ENCODE peak calls at places on chromosomes 4 and X, in nine cellular contexts. M, B, Q, U, V, Y, A, D and E are unnamed samples. For H3K9me3 and H3K4me1, the result is how much of the 10 kb centered on the place peaks cover.

GRCh38 chr4:11635336-11635735 is 206.6 kb upstream of the HS3ST1 start:
- DNase-seq in Q (no peak), M (no peak), Y (no peak), V (peak), A (no peak), U (no peak), B (peak), D (peak), E (no peak)

GRCh38 chr4:153296424-153296823 is 48.1 kb upstream of the MND1 start:
- DNase-seq in V (no peak), D (peak), Y (no peak), M (no peak), B (peak), U (no peak), A (no peak), Q (no peak), E (no peak)

GRCh38 chrX:149222040-149222439 is 283.1 kb downstream of the IDS start:
- DNase-seq in A (no peak), B (no peak), M (no peak), Y (no peak), D (no peak), V (no peak), U (no peak), Q (no peak), E (no peak)

GRCh38 chr4:170007113-170007512 is 19.1 kb downstream of the MFAP3L start:
- DNase-seq in V (no peak), U (no peak), B (peak), Q (no peak), Y (no peak), M (no peak), A (no peak), D (no peak), E (no peak)

GRCh38 chr4:170057851-170058250 is 31.7 kb upstream of the MFAP3L start:
- DNase-seq in M (no peak), B (no peak), Y (no peak), V (no peak), D (no peak), A (no peak), Q (no peak), U (no peak), E (no peak)

GRCh38 chrX:23803931-23804381 is 21.0 kb downstream of the SAT1 start:
- DNase-seq in Q (peak), B (peak), Y (peak), D (peak), V (no peak), A (no peak), M (no peak), U (no peak), E (no peak)

GRCh38 chr4:79852305-79852730 is 220.7 kb downstream of the ANTXR2 start:
- DNase-seq in V (peak), Y (peak), D (peak), U (no peak), Q (peak), B (peak), A (no peak), M (no peak), E (no peak)

GRCh38 chr4:143700420-143701352 is at the start of gene FREM3:
- DNase-seq in V (no peak), D (no peak), M (no peak), B (no peak), U (no peak), A (no peak), Q (peak), Y (no peak), E (no peak)

GRCh38 chrX:96538104-96538725 is 146.4 kb upstream of the DIAPH2 start:
- DNase-seq in D (no peak), A (no peak), Y (no peak), V (no peak), M (no peak), U (peak), Q (no peak), B (no peak), E (peak)

GRCh38 chr4:37685211-37685725 is 908 bp downstream of the RELL1 start:
- DNase-seq in A (no peak), V (no peak), D (peak), M (peak), Q (no peak), U (no peak), B (peak), Y (no peak), E (no peak)

GRCh38 chr4:112560084-112560483 is 44.1 kb upstream of the NEUROG2 start:
- DNase-seq in D (no peak), Q (no peak), B (no peak), Y (no peak), A (no peak), V (no peak), U (no peak), M (peak), E (no peak)

GRCh38 chr4:89800012-89800516 is 36.9 kb downstream of the SNCA start:
- DNase-seq in Y (no peak), D (peak), Q (no peak), A (no peak), B (peak), V (no peak), M (no peak), U (no peak), E (no peak)

GRCh38 chr4:75542824-75543223 is 13.0 kb upstream of the ODAPH start:
- DNase-seq in Y (no peak), A (no peak), Q (no peak), B (peak), U (no peak), M (no peak), D (peak), V (no peak), E (no peak)

GRCh38 chr4:85939595-85939994 is 420.3 kb downstream of the MAPK10 start:
- DNase-seq in U (no peak), A (no peak), V (no peak), Y (no peak), B (no peak), M (no peak), Q (no peak), D (no peak), E (no peak)

GRCh38 chr4:4559596-4559995 is 17.7 kb upstream of the STX18 start:
- DNase-seq in M (no peak), Y (no peak), Q (no peak), D (peak), B (no peak), V (no peak), A (no peak), U (no peak), E (no peak)

GRCh38 chr4:156959298-156959702 is 12.3 kb downstream of the PDGFC start:
- DNase-seq in Y (no peak), B (peak), D (peak), M (no peak), Q (no peak), A (no peak), U (no peak), V (no peak), E (no peak)

GRCh38 chr4:41360214-41360910 is 103.6 kb downstream of the UCHL1 start:
- DNase-seq in Q (peak), B (peak), V (no peak), A (peak), Y (no peak), D (peak), M (no peak), U (peak), E (peak)

GRCh38 chr4:1191621-1192020 is 19.2 kb upstream of the SPON2 start:
- DNase-seq in D (no peak), M (no peak), A (peak), Q (no peak), B (no peak), V (no peak), Y (no peak), U (peak), E (no peak)

GRCh38 chrX:74537011-74537390 is 77.4 kb downstream of the RLIM start:
- DNase-seq in B (no peak), V (no peak), M (no peak), Q (no peak), Y (no peak), A (no peak), D (peak), U (no peak), E (no peak)

GRCh38 chr4:145565328-145565727 is 53.9 kb upstream of the MMAA start:
- DNase-seq in Y (no peak), U (no peak), B (peak), D (no peak), M (no peak), Q (no peak), V (no peak), A (no peak), E (no peak)

GRCh38 chr4:89681219-89681618 is 155.7 kb downstream of the SNCA start:
- DNase-seq in Q (no peak), Y (peak), B (peak), M (no peak), D (no peak), A (peak), V (peak), U (no peak), E (no peak)

GRCh38 chrX:26871967-26872366 is 591.2 kb downstream of the PPP4R3C start:
- DNase-seq in Q (no peak), D (no peak), B (no peak), A (no peak), M (no peak), V (no peak), Y (no peak), U (no peak), E (no peak)

GRCh38 chr4:78652282-78652876 is 100.8 kb downstream of the ANXA3 start:
- DNase-seq in B (no peak), D (no peak), A (no peak), Q (no peak), V (no peak), M (no peak), U (no peak), Y (no peak), E (no peak)

GRCh38 chr4:164779811-164780216 is 25.9 kb downstream of the SMIM31 start:
- DNase-seq in D (peak), Y (peak), B (peak), U (no peak), M (peak), V (peak), Q (no peak), A (no peak), E (peak)

GRCh38 chr4:115657991-115658390 is 544.6 kb upstream of the NDST4 start:
- DNase-seq in A (no peak), M (no peak), V (no peak), Q (no peak), B (no peak), Y (no peak), U (no peak), D (no peak), E (no peak)

GRCh38 chr4:83490876-83491450 is 6.1 kb upstream of the ABRAXAS1 start:
- DNase-seq in Y (peak), M (peak), U (no peak), D (peak), V (peak), A (no peak), Q (no peak), B (peak), E (peak)

GRCh38 chrX:150303386-150304097 is 59.6 kb upstream of the MAMLD1 start:
- DNase-seq in M (no peak), U (no peak), V (no peak), Q (no peak), Y (no peak), A (no peak), D (no peak), B (no peak), E (no peak)

GRCh38 chr4:105650190-105650589 is 58.3 kb downstream of the INTS12 start:
- DNase-seq in A (no peak), V (no peak), M (no peak), Y (no peak), B (no peak), U (no peak), Q (no peak), D (no peak), E (no peak)

GRCh38 chrX:34658316-34658715 is 1.2 kb upstream of the TMEM47 start:
- DNase-seq in Y (no peak), V (no peak), B (no peak), A (no peak), U (no peak), D (peak), Q (no peak), M (no peak), E (no peak)

GRCh38 chr4:24287096-24287495 is 297.3 kb downstream of the DHX15 start:
- DNase-seq in V (no peak), A (no peak), Q (no peak), B (no peak), Y (no peak), M (no peak), D (no peak), U (no peak), E (no peak)

GRCh38 chr4:8724436-8725070 is 132.0 kb downstream of the CPZ start:
- DNase-seq in M (no peak), Y (no peak), V (no peak), B (no peak), U (no peak), A (peak), Q (peak), D (no peak), E (no peak)

GRCh38 chrX:118355225-118355920 is 9.5 kb downstream of the WDR44 start:
- DNase-seq in M (no peak), V (no peak), Y (no peak), D (no peak), Q (no peak), B (no peak), U (no peak), A (no peak), E (no peak)

GRCh38 chr4:104971458-104971857 is 175.2 kb upstream of the TET2 start:
- DNase-seq in A (no peak), Y (no peak), V (no peak), M (no peak), U (no peak), B (no peak), Q (no peak), D (no peak), E (no peak)

GRCh38 chr4:168318266-168318895 is at the start of gene DDX60:
- DNase-seq in U (peak), B (peak), A (peak), Y (peak), D (peak), Q (peak), M (peak), V (peak), E (peak)

GRCh38 chr4:176565044-176565443 is 227.7 kb downstream of the VEGFC start:
- DNase-seq in A (no peak), U (no peak), Q (no peak), B (no peak), D (peak), V (no peak), M (no peak), Y (no peak), E (no peak)

GRCh38 chrX:136126892-136127406 is 20.4 kb upstream of the FHL1 start:
- DNase-seq in V (no peak), B (peak), Y (no peak), U (no peak), Q (no peak), D (peak), A (no peak), M (no peak), E (no peak)
- H3K4me3 ChIP-seq in V (no peak), B (no peak), Y (no peak), U (no peak), Q (no peak), D (no peak), A (no peak), M (no peak), E (no peak)

GRCh38 chrX:146278381-146278780 is 460.8 kb downstream of the SLITRK2 start:
- DNase-seq in D (no peak), V (no peak), B (no peak), A (no peak), Q (no peak), Y (no peak), M (no peak), U (no peak), E (no peak)
- H3K9me3 ChIP-seq in D (under half), V (under half), B (under half), A (under half), Q (under half), Y (half or more), M (under half), U (under half), E (under half)

GRCh38 chr4:15681372-15682339 is at the start of gene FAM200B:
- DNase-seq in M (peak), V (peak), D (peak), U (peak), A (peak), B (peak), Q (peak), Y (peak), E (peak)
- H3K4me1 ChIP-seq in M (half or more), V (under half), D (under half), U (under half), A (under half), B (under half), Q (under half), Y (half or more), E (under half)

DNA sequence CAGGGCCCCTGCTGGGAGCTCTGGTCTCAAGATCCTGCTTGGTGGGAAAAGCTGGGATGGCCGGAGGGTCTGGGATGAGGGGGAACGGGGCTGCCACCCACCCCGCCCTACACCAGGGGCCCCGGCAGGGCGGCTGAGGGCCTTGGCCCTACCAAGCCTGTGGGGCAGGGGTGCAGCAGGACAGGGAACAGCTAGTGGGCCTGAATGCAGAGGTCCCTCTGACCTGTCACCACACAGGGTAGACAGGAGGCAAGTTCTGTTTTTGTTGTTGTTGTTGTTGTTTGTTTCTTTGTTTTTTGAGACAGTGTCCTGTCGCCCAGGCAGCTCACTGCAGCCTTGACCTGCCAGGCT is 332 bp upstream of the RENBP start:
- DNase-seq in U (no peak), Y (no peak), A (no peak), M (no peak), D (no peak), Q (no peak), V (no peak), B (no peak), E (no peak)
- H3K4me3 ChIP-seq in U (no peak), Y (no peak), A (peak), M (peak), D (no peak), Q (peak), V (no peak), B (no peak), E (no peak)

DNA sequence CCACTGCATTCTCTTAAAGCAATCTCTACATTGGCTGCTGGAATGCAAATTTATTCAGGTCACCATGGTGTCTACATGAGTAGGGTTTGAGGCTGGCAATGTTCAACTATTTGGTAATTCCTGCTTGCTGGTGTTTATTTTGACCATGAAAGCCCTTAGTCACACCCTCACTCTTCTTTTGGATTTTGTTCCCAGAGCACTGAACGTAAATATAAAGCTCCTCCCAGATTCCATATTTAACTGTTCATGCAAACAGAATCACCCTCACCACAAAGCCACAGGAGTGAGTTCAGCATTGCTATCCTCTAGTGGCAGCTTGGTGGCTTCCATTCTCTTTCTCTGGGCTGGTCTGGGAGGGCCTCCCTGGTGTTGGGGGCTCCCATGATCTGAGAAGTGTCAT is 82.8 kb downstream of the LNX1 start:
- DNase-seq in B (peak), U (no peak), A (no peak), Q (no peak), M (no peak), Y (peak), V (no peak), D (peak), E (no peak)
- H3K9me3 ChIP-seq in B (under half), U (under half), A (under half), Q (under half), M (under half), Y (under half), V (under half), D (under half), E (under half)

GRCh38 chrX:9146657-9147056 is 112.7 kb upstream of the FAM9B start:
- DNase-seq in Q (no peak), D (no peak), A (no peak), V (no peak), M (no peak), Y (no peak), B (no peak), U (no peak), E (no peak)

GRCh38 chrX:9148626-9149385 is 114.9 kb upstream of the FAM9B start:
- DNase-seq in B (peak), M (no peak), A (no peak), U (no peak), Q (no peak), Y (no peak), D (peak), V (no peak), E (no peak)

GRCh38 chrX:9149831-9150230 is 115.9 kb upstream of the FAM9B start:
- DNase-seq in D (peak), V (no peak), B (peak), Y (no peak), U (no peak), M (no peak), Q (no peak), A (no peak), E (no peak)

GRCh38 chrX:9147086-9147485 is 113.2 kb upstream of the FAM9B start:
- DNase-seq in V (no peak), B (no peak), Q (no peak), M (no peak), U (no peak), Y (no peak), D (no peak), A (no peak), E (no peak)

GRCh38 chrX:9147631-9148189 is 113.8 kb upstream of the FAM9B start:
- DNase-seq in V (no peak), M (no peak), Y (no peak), B (peak), Q (no peak), D (no peak), U (no peak), A (no peak), E (no peak)
- H3K4me1 ChIP-seq in V (under half), M (under half), Y (under half), B (under half), Q (under half), D (under half), U (under half), A (under half), E (under half)

GRCh38 chr4:129094347-129094746 is 1.0 kb upstream of the SCLT1 start:
- DNase-seq in U (no peak), A (no peak), D (no peak), M (no peak), V (no peak), B (peak), Q (no peak), Y (no peak), E (no peak)
- H3K4me3 ChIP-seq in U (no peak), A (peak), D (no peak), M (peak), V (no peak), B (no peak), Q (peak), Y (no peak), E (peak)

GRCh38 chr4:188091-188490 is 63.8 kb downstream of the ZNF718 start:
- DNase-seq in M (no peak), Y (no peak), D (no peak), A (no peak), Q (no peak), B (no peak), V (no peak), U (no peak), E (no peak)
- H3K9me3 ChIP-seq in M (under half), Y (half or more), D (under half), A (under half), Q (under half), B (half or more), V (under half), U (under half), E (under half)

GRCh38 chr4:163395055-163395454 is 51.4 kb downstream of the NPY5R start:
- DNase-seq in V (no peak), M (no peak), Y (no peak), Q (no peak), A (no peak), D (peak), B (peak), U (no peak), E (no peak)

GRCh38 chr4:163391756-163392155 is 48.1 kb downstream of the NPY5R start:
- DNase-seq in V (no peak), A (no peak), Q (no peak), M (no peak), B (peak), U (no peak), Y (no peak), D (no peak), E (no peak)

GRCh38 chr4:163392328-163392727 is 48.6 kb downstream of the NPY5R start:
- DNase-seq in D (no peak), V (no peak), Y (no peak), U (no peak), Q (no peak), M (no peak), B (peak), A (no peak), E (no peak)

GRCh38 chr4:163395758-163396157 is 52.1 kb downstream of the NPY5R start:
- DNase-seq in Q (no peak), U (no peak), M (no peak), A (no peak), B (peak), V (no peak), D (no peak), Y (no peak), E (no peak)

DNA sequence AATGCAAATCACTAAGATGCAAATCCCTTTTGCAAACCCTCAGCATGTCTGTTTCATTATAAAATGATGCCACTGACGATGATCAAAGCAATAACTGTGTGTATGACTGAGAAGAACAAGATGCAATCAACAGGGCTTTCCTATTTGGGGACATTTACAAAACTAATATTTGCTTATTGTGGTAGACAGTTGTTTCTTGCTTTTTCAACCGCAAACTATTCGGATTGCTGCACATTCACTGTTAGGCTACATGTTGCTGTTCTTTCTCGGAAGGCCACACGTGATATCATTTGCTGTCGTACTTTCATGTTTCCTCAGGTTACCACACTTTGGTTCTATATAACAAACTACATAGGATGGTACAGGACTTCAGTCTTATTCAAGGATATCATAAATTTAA is 49.8 kb downstream of the NPY5R start:
- DNase-seq in A (no peak), V (no peak), D (no peak), Q (no peak), U (no peak), B (no peak), M (no peak), Y (no peak), E (no peak)
- H3K4me1 ChIP-seq in A (under half), V (under half), D (under half), Q (under half), U (under half), B (under half), M (under half), Y (under half), E (under half)